ENCODE peak calls at places on chromosomes 3 and 15, in six cellular contexts. O is HepG2, P is erythroblast, D is SHP77 treated with DMSO at 0.1 percent for 48 hours, L is HEK293T, K is lower lobe of right lung. W is an unnamed sample.

GRCh38 chr3:8020459-8020858 is 481.2 kb upstream of the LMCD1 start:
- DNase-seq in O (no peak), P (no peak), D (no peak), L (no peak), K (no peak), W (no peak)

GRCh38 chr15:42444415-42445063 is 46.4 kb downstream of the ZNF106 start:
- DNase-seq in D (no peak), O (no peak), P (no peak), K (no peak), L (no peak), W (no peak)

GRCh38 chr3:157175678-157176077 is 15.7 kb upstream of the CCNL1 start:
- DNase-seq in L (peak; percentile 29), D (peak; percentile 32), O (no peak), K (peak; percentile 71), P (peak; percentile 45), W (no peak)

GRCh38 chr3:14319654-14320182 is 82.7 kb upstream of the SLC6A6 start:
- DNase-seq in L (peak; percentile 74), K (no peak), P (no peak), O (peak; percentile 80), D (peak; percentile 28), W (no peak)

GRCh38 chr3:111668912-111669488 is 73.9 kb upstream of the ZBED2 start:
- DNase-seq in P (peak; percentile 61), L (peak; percentile 51), D (peak; percentile 10), K (no peak), O (peak; percentile 50), W (peak; percentile 39)

GRCh38 chr3:188400494-188401243 is 246.7 kb downstream of the LPP start:
- DNase-seq in P (no peak), K (no peak), L (no peak), O (no peak), D (no peak), W (no peak)

GRCh38 chr3:193716155-193716554 is 123.1 kb downstream of the OPA1 start:
- DNase-seq in O (no peak), K (no peak), L (no peak), P (no peak), D (no peak), W (no peak)

GRCh38 chr15:82571722-82572222 is 31.5 kb upstream of the RPS17 start:
- DNase-seq in L (peak; percentile 59), K (peak; percentile 57), P (no peak), D (no peak), O (no peak), W (no peak)

GRCh38 chr3:148992027-148992634 is 791 bp downstream of the GYG1 start:
- DNase-seq in O (peak; percentile 8), D (no peak), L (peak; percentile 50), P (peak; percentile 58), K (peak; percentile 72), W (no peak)

GRCh38 chr15:75948761-75949296 is 45.2 kb downstream of the FBXO22 start:
- DNase-seq in K (no peak), L (no peak), D (no peak), P (no peak), O (no peak), W (no peak)

GRCh38 chr3:183377307-183377959 is 51.0 kb downstream of the MCF2L2 start:
- DNase-seq in O (no peak), K (no peak), P (no peak), L (no peak), D (peak; percentile 51), W (no peak)

GRCh38 chr3:105759442-105760078 is 109.3 kb downstream of the CBLB start:
- DNase-seq in O (no peak), D (no peak), P (no peak), K (peak; percentile 25), L (no peak), W (no peak)

GRCh38 chr15:95996494-95996893 is 334.0 kb upstream of the NR2F2 start:
- DNase-seq in O (no peak), L (no peak), K (no peak), P (no peak), D (no peak), W (peak; percentile 46)

GRCh38 chr15:74525946-74526345 is 15.1 kb upstream of the ARID3B start:
- DNase-seq in P (no peak), L (no peak), K (no peak), O (no peak), D (no peak), W (no peak)

GRCh38 chr3:53496984-53497383 is 2.6 kb downstream of the CACNA1D start:
- DNase-seq in K (no peak), O (no peak), D (no peak), P (no peak), L (no peak), W (no peak)

GRCh38 chr3:120196812-120197211 is 88.2 kb downstream of the GPR156 start:
- DNase-seq in D (no peak), O (no peak), P (no peak), L (no peak), K (no peak), W (no peak)

GRCh38 chr3:6047016-6047415 is 813.9 kb upstream of the GRM7 start:
- DNase-seq in K (no peak), L (no peak), P (no peak), D (no peak), O (no peak), W (no peak)

GRCh38 chr3:81302045-81302444 is 459.4 kb downstream of the GBE1 start:
- DNase-seq in L (peak; percentile 55), P (peak; percentile 37), D (peak; percentile 20), K (no peak), O (peak; percentile 48), W (no peak)